ENCODE peak calls at places on chromosomes 16 and 17, in six cellular contexts. N is HCEC 1CT, T is posterior vena cava, I is A172, D is activated T-helper 1 cell treated with Interleukin-2 at 50 U/mL for 16 hours, X is NCI-H526. E is an unnamed sample.

GRCh38 chr16:56851671-56852400 is 13.2 kb upstream of the SLC12A3 start:
- DNase-seq in X (no peak), T (peak; percentile 52), N (peak; percentile 13), I (no peak), D (no peak), E (peak; percentile 22)

GRCh38 chr17:9079461-9080103 is 58.3 kb downstream of the NTN1 start:
- DNase-seq in X (no peak), D (no peak), T (no peak), N (no peak), I (no peak), E (no peak)

GRCh38 chr16:68229431-68230175 is 6.3 kb downstream of the ESRP2 start:
- DNase-seq in D (no peak), X (peak; percentile 57), T (no peak), I (peak; percentile 33), N (peak; percentile 45), E (peak; percentile 88)

GRCh38 chr16:54657058-54657708 is 273.5 kb upstream of the IRX5 start:
- DNase-seq in D (no peak), I (peak; percentile 99), N (no peak), T (no peak), X (no peak), E (peak; percentile 56)

GRCh38 chr17:74569392-74570003 is 2.2 kb upstream of the CD300H start:
- DNase-seq in D (no peak), N (peak; percentile 30), I (peak; percentile 100), X (no peak), T (peak; percentile 95), E (peak; percentile 88)

GRCh38 chr17:2814499-2815341 is 18.5 kb downstream of the RAP1GAP2 start:
- DNase-seq in T (no peak), N (no peak), I (peak; percentile 68), X (no peak), D (peak; percentile 93), E (no peak)

GRCh38 chr17:50837980-50838954 is 2.9 kb downstream of the WFIKKN2 start:
- DNase-seq in X (no peak), I (no peak), N (no peak), T (no peak), D (no peak), E (no peak)

GRCh38 chr16:4071686-4072561 is 44.3 kb downstream of the ADCY9 start:
- DNase-seq in D (no peak), T (no peak), N (no peak), I (no peak), X (peak; percentile 27), E (no peak)

GRCh38 chr17:80812362-80813088 is 179.1 kb upstream of the CHMP6 start:
- DNase-seq in D (no peak), X (no peak), I (no peak), T (no peak), N (no peak), E (no peak)

GRCh38 chr17:37683454-37683984 is 40.3 kb upstream of the DDX52 start:
- DNase-seq in I (no peak), T (no peak), N (no peak), D (no peak), X (no peak), E (no peak)

GRCh38 chr17:9937164-9937835 is 32.2 kb upstream of the RCVRN start:
- DNase-seq in X (no peak), D (no peak), T (no peak), N (no peak), I (no peak), E (peak; percentile 83)

GRCh38 chr16:50245417-50246298 is 20.7 kb upstream of the ADCY7 start:
- DNase-seq in N (peak; percentile 52), I (peak; percentile 68), T (peak; percentile 88), X (peak; percentile 39), D (peak; percentile 50), E (peak; percentile 87)

GRCh38 chr17:13490427-13490826 is 111.3 kb downstream of the HS3ST3A1 start:
- DNase-seq in N (no peak), I (no peak), T (no peak), D (no peak), X (no peak), E (no peak)

GRCh38 chr16:78348886-78349285 is 249.4 kb downstream of the WWOX start:
- DNase-seq in N (no peak), T (no peak), X (no peak), D (no peak), I (no peak), E (no peak)

GRCh38 chr17:70168044-70168978 is 1.0 kb upstream of the KCNJ2 start:
- DNase-seq in I (no peak), X (peak; percentile 72), N (peak; percentile 76), D (no peak), T (peak; percentile 82), E (peak; percentile 44)

GRCh38 chr16:22324787-22325597 is 27.8 kb downstream of the POLR3E start:
- DNase-seq in I (no peak), X (no peak), N (no peak), T (no peak), D (no peak), E (no peak)

GRCh38 chr16:47461598-47462266 is 601 bp downstream of the PHKB start:
- DNase-seq in I (peak; percentile 60), N (peak; percentile 43), D (no peak), X (peak; percentile 49), T (no peak), E (peak; percentile 27)

GRCh38 chr17:72270530-72270929 is 149.7 kb downstream of the SOX9 start:
- DNase-seq in I (peak; percentile 35), X (peak; percentile 37), T (peak; percentile 93), D (no peak), N (peak; percentile 5), E (peak; percentile 11)

GRCh38 chr17:35760587-35760986 is at the start of gene C17orf50:
- DNase-seq in X (no peak), N (no peak), T (no peak), D (no peak), I (no peak), E (no peak)

GRCh38 chr16:58661199-58661830 is 23.3 kb downstream of the SLC38A7 start:
- DNase-seq in T (no peak), N (peak; percentile 87), D (no peak), I (peak; percentile 93), X (peak; percentile 60), E (peak; percentile 95)

E was measured in AG08395.